ENCODE peak calls at places on chromosomes 2 and 18, in ten cellular contexts. W is pulmonary artery endothelial cell; T is GM10248; D is Daoy; R is tibial artery; U is progenitor cell of endocrine pancreas; K is frontal cortex; B is B cell; X is OCI-LY7; O is stimulated activated CD4-positive, alpha-beta T cell treated with anti-CD3 and anti-CD28 coated beads, Interleukin-1b, Interleukin-23, amount 100 ng/mL, for 1 hour. J is an unnamed sample.

GRCh38 chr2:232350804-232351685 is 27.5 kb upstream of the ALPP start:
- DNase-seq in W (no peak), T (no peak), D (no peak), R (no peak), U (no peak), K (no peak), B (no peak), X (no peak), O (no peak), J (no peak)

GRCh38 chr2:200049086-200049485 is 93.7 kb downstream of the MAIP1 start:
- DNase-seq in W (no peak), T (no peak), D (no peak), R (no peak), U (no peak), K (no peak), B (no peak), X (no peak), O (no peak), J (no peak)

GRCh38 chr2:130727286-130727924 is 1.5 kb upstream of the GPR148 start:
- DNase-seq in W (peak), T (peak), D (peak), R (peak), U (peak), K (peak), B (peak), X (peak), O (peak), J (peak)

GRCh38 chr18:38654966-38655365 is 1089.4 kb upstream of the CELF4 start:
- DNase-seq in W (no peak), T (no peak), D (no peak), R (no peak), U (no peak), K (no peak), B (no peak), X (no peak), O (no peak), J (no peak)

GRCh38 chr2:105113616-105114275 is 75.9 kb downstream of the MRPS9 start:
- DNase-seq in W (no peak), T (no peak), D (no peak), R (no peak), U (no peak), K (no peak), B (no peak), X (no peak), O (no peak), J (no peak)

GRCh38 chr2:108536133-108536780 is 2.0 kb downstream of the LIMS1 start:
- DNase-seq in W (no peak), T (no peak), D (peak), R (no peak), U (no peak), K (no peak), B (no peak), X (no peak), O (no peak), J (no peak)

GRCh38 chr2:239919779-239920545 is 105.2 kb downstream of the NDUFA10 start:
- DNase-seq in W (no peak), T (no peak), D (no peak), R (no peak), U (no peak), K (peak), B (no peak), X (no peak), O (no peak), J (no peak)

GRCh38 chr2:161961046-161961445 is 113.0 kb downstream of the DPP4 start:
- DNase-seq in W (no peak), T (no peak), D (no peak), R (no peak), U (no peak), K (no peak), B (no peak), X (no peak), O (no peak), J (no peak)

GRCh38 chr2:85212846-85213245 is 79.7 kb downstream of the TCF7L1 start:
- DNase-seq in W (no peak), T (no peak), D (no peak), R (no peak), U (no peak), K (no peak), B (no peak), X (no peak), O (no peak), J (no peak)